ENCODE peak calls at places on chromosomes 13 and 19, in five cellular contexts. X is AG04449, S is KBM-7, P is posterior cingulate gyrus, M is naive B cell. Z is an unnamed sample.

GRCh38 chr19:57269515-57270250 is 10.6 kb upstream of the ZNF460 start:
- DNase-seq in X (peak; percentile 84), S (no peak), P (no peak), M (no peak), Z (no peak)

GRCh38 chr13:98443329-98443728 is 133.6 kb downstream of the STK24 start:
- DNase-seq in X (no peak), S (no peak), P (no peak), M (no peak), Z (no peak)

GRCh38 chr13:40974460-40975407 is 44.4 kb downstream of the ELF1 start:
- DNase-seq in X (no peak), S (peak; percentile 80), P (no peak), M (no peak), Z (no peak)

GRCh38 chr19:32308436-32309077 is 36.9 kb upstream of the ZNF507 start:
- DNase-seq in X (no peak), S (no peak), P (no peak), M (no peak), Z (no peak)

GRCh38 chr19:58033741-58034475 is at the start of gene ZSCAN1:
- DNase-seq in X (peak; percentile 3), S (no peak), P (peak; percentile 96), M (peak; percentile 74), Z (peak; percentile 86)

GRCh38 chr19:14565298-14565679 is 6.6 kb downstream of the NDUFB7 start:
- DNase-seq in X (no peak), S (no peak), P (peak; percentile 51), M (no peak), Z (no peak)

GRCh38 chr19:41998246-41999020 is 4.4 kb upstream of the ATP1A3 start:
- DNase-seq in X (no peak), S (no peak), P (peak; percentile 66), M (peak; percentile 19), Z (no peak)

GRCh38 chr13:25249001-25249543 is 38.2 kb downstream of the MTMR6 start:
- DNase-seq in X (no peak), S (no peak), P (peak; percentile 49), M (no peak), Z (peak; percentile 71)

GRCh38 chr13:41065098-41065497 is 3.8 kb downstream of the WBP4 start:
- DNase-seq in X (peak; percentile 65), S (no peak), P (no peak), M (no peak), Z (no peak)

GRCh38 chr19:33532859-33533455 is 11.4 kb upstream of the PEPD start:
- DNase-seq in X (no peak), S (no peak), P (no peak), M (no peak), Z (no peak)

GRCh38 chr13:71087006-71087405 is 780.0 kb downstream of the DACH1 start:
- DNase-seq in X (no peak), S (no peak), P (no peak), M (no peak), Z (no peak)

GRCh38 chr13:65613004-65613403 is 1617.1 kb downstream of the PCDH9 start:
- DNase-seq in X (no peak), S (peak; percentile 3), P (no peak), M (no peak), Z (no peak)

GRCh38 chr19:13843104-13843921 is 33.6 kb upstream of the NANOS3 start:
- DNase-seq in X (no peak), S (no peak), P (no peak), M (no peak), Z (no peak)

GRCh38 chr19:19217110-19217509 is 5.4 kb downstream of the NCAN start:
- DNase-seq in X (no peak), S (peak; percentile 34), P (no peak), M (no peak), Z (no peak)

GRCh38 chr13:41720839-41721561 is 239.9 kb downstream of the VWA8 start:
- DNase-seq in X (no peak), S (no peak), P (no peak), M (no peak), Z (no peak)

GRCh38 chr19:12331211-12331941 is 2.1 kb downstream of the ZNF563 start:
- DNase-seq in X (no peak), S (peak; percentile 30), P (no peak), M (peak; percentile 71), Z (no peak)

GRCh38 chr19:35716735-35716984 is 1.1 kb upstream of the KMT2B start:
- DNase-seq in X (no peak), S (peak; percentile 89), P (no peak), M (no peak), Z (peak; percentile 69)

GRCh38 chr19:511101-511841 is 4.0 kb downstream of the TPGS1 start:
- DNase-seq in X (no peak), S (peak; percentile 90), P (peak; percentile 33), M (peak; percentile 55), Z (no peak)

GRCh38 chr19:35063940-35064818 is 22.7 kb downstream of the HPN start:
- DNase-seq in X (no peak), S (no peak), P (no peak), M (no peak), Z (no peak)

GRCh38 chr19:8311461-8312260 is 3.5 kb upstream of the CD320 start:
- DNase-seq in X (no peak), S (no peak), P (no peak), M (no peak), Z (no peak)

GRCh38 chr13:112587767-112588489 is at the start of gene TUBGCP3:
- DNase-seq in X (no peak), S (peak; percentile 85), P (peak; percentile 83), M (peak; percentile 79), Z (peak; percentile 80)

GRCh38 chr19:38944981-38945506 is 14.3 kb downstream of the MRPS12 start:
- DNase-seq in X (no peak), S (peak; percentile 42), P (no peak), M (no peak), Z (no peak)

GRCh38 chr19:7197760-7198696 is 96.2 kb downstream of the INSR start:
- DNase-seq in X (peak; percentile 75), S (peak; percentile 94), P (peak; percentile 85), M (peak; percentile 94), Z (peak; percentile 70)

GRCh38 chr13:75704942-75705320 is 68.8 kb downstream of the LMO7 start:
- DNase-seq in X (no peak), S (no peak), P (no peak), M (no peak), Z (no peak)

GRCh38 chr19:5697890-5698634 is 8.0 kb downstream of the RPL36 start:
- DNase-seq in X (no peak), S (no peak), P (no peak), M (no peak), Z (no peak)

GRCh38 chr13:35566340-35566739 is 89.9 kb upstream of the MAB21L1 start:
- DNase-seq in X (no peak), S (peak; percentile 70), P (no peak), M (no peak), Z (no peak)

GRCh38 chr19:34228762-34229161 is 25.6 kb upstream of the GARRE1 start:
- DNase-seq in X (no peak), S (no peak), P (no peak), M (no peak), Z (no peak)

GRCh38 chr13:41905600-41906254 is 55.2 kb downstream of the VWA8 start:
- DNase-seq in X (no peak), S (peak; percentile 40), P (no peak), M (no peak), Z (no peak)